ENCODE peak calls at places on chromosome 14, in nine cellular contexts. Z is HCT116; R is neural crest cell; O is stimulated activated CD8-positive, alpha-beta memory T cell treated with anti-CD3 and anti-CD28 coated beads, Interleukin-4, amount 100 ng/mL, for 1 hour; P is HT1080; L is DMS53; Q is NB4; M is activated CD4-positive, alpha-beta memory T cell treated with anti-CD3 and anti-CD28 coated beads, Interleukin-2, amount 10 ng/mL, durations not matched to agents 7 days and 5 days; G is EH. U is an unnamed sample.

GRCh38 chr14:76084374-76084773 is 67.3 kb upstream of the GPATCH2L start:
- DNase-seq in Z (no peak), P (no peak), Q (no peak), M (no peak), R (no peak), O (no peak), G (no peak), L (no peak), U (no peak)

GRCh38 chr14:102909911-102910310 is 12.6 kb upstream of the AMN start:
- DNase-seq in R (no peak), P (no peak), O (no peak), Q (no peak), G (no peak), Z (no peak), L (no peak), M (no peak), U (no peak)

GRCh38 chr14:66508846-66509621 is 1.1 kb downstream of the GPHN start:
- DNase-seq in Z (no peak), O (no peak), M (peak), Q (peak), L (peak), R (peak), G (peak), P (peak), U (no peak)

GRCh38 chr14:72818998-72819397 is 74.9 kb downstream of the DPF3 start:
- DNase-seq in Q (no peak), P (peak), Z (no peak), O (no peak), L (peak), G (no peak), M (no peak), R (no peak), U (no peak)

GRCh38 chr14:73241481-73242165 is 4.3 kb downstream of the PAPLN start:
- DNase-seq in M (no peak), O (no peak), R (no peak), Q (no peak), G (no peak), L (no peak), Z (no peak), P (no peak), U (no peak)

GRCh38 chr14:54567224-54567633 is 301 bp downstream of the SAMD4A start:
- DNase-seq in O (no peak), R (peak), P (peak), Z (no peak), L (peak), M (no peak), Q (no peak), G (peak), U (no peak)

GRCh38 chr14:47674148-47674545 is 1.3 kb downstream of the MDGA2 start:
- DNase-seq in P (no peak), Q (no peak), M (no peak), O (no peak), Z (no peak), R (peak), L (peak), G (no peak), U (no peak)

GRCh38 chr14:61934385-61934784 is 172.2 kb downstream of the SNAPC1 start:
- DNase-seq in P (peak), M (no peak), R (no peak), Q (no peak), Z (no peak), O (no peak), G (peak), L (no peak), U (no peak)

GRCh38 chr14:47235619-47236018 is 439.8 kb downstream of the MDGA2 start:
- DNase-seq in M (no peak), P (no peak), Z (no peak), O (no peak), G (no peak), Q (no peak), L (peak), R (no peak), U (no peak)

GRCh38 chr14:96424104-96424989 is 32.4 kb downstream of the AK7 start:
- DNase-seq in L (peak), Z (peak), R (peak), G (peak), P (peak), Q (peak), O (no peak), M (peak), U (peak)

GRCh38 chr14:25537846-25538455 is 488.0 kb upstream of the STXBP6 start:
- DNase-seq in L (peak), Q (peak), P (peak), O (no peak), M (no peak), G (no peak), Z (no peak), R (peak), U (peak)

GRCh38 chr14:80572666-80573065 is 361.4 kb upstream of the DIO2 start:
- DNase-seq in P (no peak), L (peak), R (no peak), G (peak), Z (no peak), O (no peak), Q (no peak), M (no peak), U (no peak)

GRCh38 chr14:99590746-99591555 is 13.1 kb downstream of the CCDC85C start:
- DNase-seq in P (peak), R (no peak), M (no peak), G (peak), L (peak), Q (peak), O (no peak), Z (no peak), U (no peak)

GRCh38 chr14:68794856-68795601 is 2.2 kb upstream of the ZFP36L1 start:
- DNase-seq in Z (no peak), R (no peak), G (peak), M (no peak), L (peak), O (no peak), P (peak), Q (peak), U (no peak)

GRCh38 chr14:74619672-74620131 is 7.7 kb upstream of the LTBP2 start:
- DNase-seq in L (no peak), M (no peak), P (peak), G (peak), Q (peak), Z (no peak), O (no peak), R (no peak), U (no peak)

GRCh38 chr14:32980887-32981501 is 42.3 kb downstream of the NPAS3 start:
- DNase-seq in Q (no peak), G (no peak), Z (no peak), P (no peak), L (no peak), O (no peak), M (no peak), R (no peak), U (no peak)